ENCODE peak calls at places on chromosomes 7 and 10, in five cellular contexts. N, Z, U, X and V are unnamed samples.

GRCh38 chr7:153091477-153091876 is 331.9 kb downstream of the ACTR3B start:
- DNase-seq in N (no peak), X (no peak), Z (no peak), U (no peak), V (no peak)

GRCh38 chr10:5297466-5297865 is 67.3 kb upstream of the UCN3 start:
- DNase-seq in U (no peak), Z (no peak), X (peak), N (no peak), V (no peak)

GRCh38 chr10:129285459-129285858 is 181.6 kb upstream of the MGMT start:
- DNase-seq in Z (no peak), X (no peak), N (no peak), U (no peak), V (no peak)

GRCh38 chr7:4282434-4283223 is 399.5 kb upstream of the FOXK1 start:
- DNase-seq in N (no peak), U (no peak), Z (peak), X (no peak), V (no peak)

GRCh38 chr7:28853834-28854749 is 104.0 kb downstream of the TRIL start:
- DNase-seq in X (peak), Z (peak), N (peak), U (peak), V (peak)

GRCh38 chr7:80537091-80537490 is 25.2 kb upstream of the GNAT3 start:
- DNase-seq in X (peak), U (no peak), Z (no peak), N (no peak), V (no peak)

GRCh38 chr10:131058799-131059198 is 252.7 kb downstream of the TCERG1L start:
- DNase-seq in Z (no peak), X (no peak), U (no peak), N (no peak), V (no peak)

GRCh38 chr10:96910488-96911395 is 78.6 kb downstream of the LCOR start:
- DNase-seq in U (no peak), Z (no peak), X (peak), N (peak), V (peak)

GRCh38 chr10:3136336-3136735 is 36.2 kb downstream of the PITRM1 start:
- DNase-seq in Z (no peak), U (no peak), X (no peak), N (no peak), V (no peak)

GRCh38 chr10:116880716-116881440 is 31.6 kb downstream of the ENO4 start:
- DNase-seq in Z (no peak), N (no peak), U (peak), X (no peak), V (no peak)

GRCh38 chr7:137882806-137883205 is 36.0 kb upstream of the DGKI start:
- DNase-seq in X (no peak), U (no peak), N (no peak), Z (no peak), V (no peak)

GRCh38 chr10:90175161-90175681 is 473.8 kb downstream of the KIF20B start:
- DNase-seq in Z (no peak), U (no peak), N (no peak), X (no peak), V (no peak)

GRCh38 chr7:725223-726005 is 1.1 kb upstream of the DNAAF5 start:
- DNase-seq in Z (no peak), N (no peak), U (no peak), X (peak), V (peak)

GRCh38 chr10:5873515-5873995 is 16.1 kb downstream of the ANKRD16 start:
- DNase-seq in Z (no peak), U (peak), N (peak), X (peak), V (peak)

GRCh38 chr10:11160982-11161554 is 143.4 kb downstream of the CELF2 start:
- DNase-seq in N (no peak), X (no peak), Z (no peak), U (no peak), V (no peak)

GRCh38 chr7:2475678-2476015 is 551 bp downstream of the GRIFIN start:
- DNase-seq in N (no peak), U (no peak), X (peak), Z (no peak), V (no peak)

GRCh38 chr7:129394101-129394500 is 40.1 kb upstream of the STRIP2 start:
- DNase-seq in X (no peak), N (no peak), U (no peak), Z (no peak), V (no peak)

GRCh38 chr10:71064413-71065118 is 147.8 kb upstream of the UNC5B start:
- DNase-seq in U (no peak), X (peak), Z (no peak), N (no peak), V (no peak)

GRCh38 chr10:71335173-71335572 is 16.1 kb downstream of the SLC29A3 start:
- DNase-seq in N (no peak), X (no peak), U (no peak), Z (no peak), V (no peak)

GRCh38 chr7:30674876-30675275 is 7.4 kb downstream of the CRHR2 start:
- DNase-seq in U (no peak), N (no peak), X (no peak), Z (no peak), V (no peak)

GRCh38 chr10:104306897-104307296 is 31.4 kb downstream of the ITPRIP start:
- DNase-seq in N (no peak), U (no peak), X (no peak), Z (no peak), V (no peak)
- TF ChIP-seq POLR2A in N (no peak), U (no peak), X (no peak), Z (no peak), V (no peak)

GRCh38 chr7:44490351-44491200 is at the start of gene NUDCD3:
- DNase-seq in X (peak), Z (peak), N (peak), U (peak), V (peak)
- TF ChIP-seq POLR2A in X (peak), Z (no peak), N (peak), U (peak), V (peak)

GRCh38 chr7:47471358-47471703 is 110.6 kb downstream of the TNS3 start:
- DNase-seq in X (no peak), U (no peak), Z (no peak), N (no peak), V (no peak)

GRCh38 chr7:47473499-47474210 is 108.3 kb downstream of the TNS3 start:
- DNase-seq in Z (no peak), U (no peak), X (peak), N (no peak), V (peak)

GRCh38 chr7:47471831-47472230 is 110.1 kb downstream of the TNS3 start:
- DNase-seq in Z (no peak), X (no peak), N (no peak), U (no peak), V (no peak)

GRCh38 chr7:47472444-47473157 is 109.3 kb downstream of the TNS3 start:
- DNase-seq in Z (no peak), X (no peak), U (no peak), N (no peak), V (no peak)

GRCh38 chr7:47470567-47471357 is 111.1 kb downstream of the TNS3 start:
- DNase-seq in X (no peak), N (no peak), U (peak), Z (no peak), V (no peak)
- TF ChIP-seq POLR2A in X (no peak), N (no peak), U (no peak), Z (no peak), V (no peak)

GRCh38 chr7:120950539-120951308 is at the start of gene ING3:
- DNase-seq in X (peak), Z (peak), N (peak), U (peak), V (peak)
- TF ChIP-seq POLR2A in X (peak), Z (no peak), N (no peak), U (peak), V (peak)

DNA sequence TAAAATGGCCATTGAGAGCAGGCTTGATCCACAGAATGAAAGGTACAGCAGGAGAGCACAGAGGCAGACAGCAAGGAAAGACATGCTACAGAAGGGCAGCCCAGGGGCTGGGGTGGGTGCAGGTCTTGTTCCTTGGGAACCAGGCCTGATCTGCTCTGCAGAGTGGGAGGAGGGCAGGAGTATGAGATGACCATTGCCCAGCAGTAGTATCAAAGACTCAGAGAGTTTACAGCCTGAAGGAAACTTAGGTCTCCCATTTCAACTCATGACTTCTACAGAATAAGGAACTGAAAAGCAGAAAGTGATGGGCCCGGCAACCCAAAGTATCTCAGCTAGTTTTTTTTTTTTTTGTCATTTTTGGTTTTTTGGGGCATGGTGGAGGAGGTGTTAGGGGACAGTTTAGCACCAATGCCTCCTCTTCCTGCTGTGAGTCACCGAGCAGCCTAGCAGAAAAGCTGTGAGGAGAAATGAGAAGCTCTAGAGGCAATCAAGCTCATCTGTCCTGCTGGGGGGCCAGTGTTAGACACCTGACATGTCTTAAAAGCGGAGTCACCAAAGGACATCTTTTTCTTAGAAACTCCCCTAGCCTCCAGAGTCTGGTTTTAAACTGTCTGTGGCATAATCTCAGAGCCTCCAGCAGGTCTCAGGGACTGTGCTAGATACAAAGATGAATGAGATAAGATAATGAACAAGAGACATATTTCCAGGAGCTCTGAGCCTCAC is 34.3 kb upstream of the HERPUD2 start:
- DNase-seq in U (peak), Z (no peak), N (no peak), X (peak), V (peak)
- TF ChIP-seq POLR2A in U (no peak), Z (no peak), N (no peak), X (no peak), V (no peak)

DNA sequence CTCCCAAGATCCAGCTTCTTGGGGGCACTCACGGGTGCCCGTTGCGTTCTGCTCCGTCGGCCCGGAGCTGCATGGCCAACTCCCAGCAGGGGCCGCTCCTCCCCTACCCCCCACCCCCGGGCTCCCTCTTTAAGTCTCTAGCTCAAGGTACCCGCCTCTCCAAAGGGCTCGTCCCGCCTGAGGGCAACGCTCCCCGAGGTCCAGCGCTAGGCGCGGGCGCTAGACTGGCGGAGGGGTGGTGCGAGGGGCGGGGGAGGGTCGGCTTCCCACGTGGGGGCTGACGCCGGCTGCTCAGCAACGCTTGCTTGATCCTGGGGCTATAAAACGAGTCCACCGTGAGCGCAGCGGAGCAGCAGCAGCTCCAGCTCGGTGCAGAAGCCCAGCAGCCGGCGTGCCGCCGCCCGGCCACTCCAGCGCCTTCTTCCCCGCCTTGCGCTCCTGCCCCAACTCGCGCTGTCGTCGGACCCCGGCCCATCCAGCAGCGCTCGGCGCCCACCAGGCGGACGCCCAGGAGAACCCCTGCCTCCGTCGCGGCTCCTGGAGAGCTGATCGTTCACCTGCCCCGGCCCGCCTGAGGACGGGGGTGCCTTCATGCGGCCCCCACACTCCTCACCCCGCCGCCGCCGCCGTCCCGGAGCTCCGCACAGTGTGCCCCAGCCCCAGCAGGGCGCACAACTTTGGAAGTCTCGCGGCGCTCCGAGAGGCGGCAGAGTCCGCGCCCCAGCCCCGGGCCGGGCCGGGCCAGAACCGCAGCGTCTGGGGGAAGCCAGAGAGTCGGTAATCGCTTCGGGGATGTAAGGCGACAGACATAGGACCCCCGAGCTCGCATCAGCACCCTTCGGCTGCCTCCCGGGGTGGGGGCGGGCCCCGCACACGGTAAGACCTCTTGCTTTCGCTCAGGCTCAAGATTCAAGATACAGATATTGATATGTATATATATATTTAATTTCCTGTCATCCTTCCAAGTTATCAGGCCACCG is at the start of gene ADRA2A:
- DNase-seq in U (peak), Z (no peak), N (no peak), X (peak), V (peak)
- TF ChIP-seq POLR2A in U (peak), Z (no peak), N (no peak), X (no peak), V (no peak)